ENCODE peak calls at places on chromosomes 3 and 15, in eight cellular contexts. F is Caco-2; R is astrocyte of the spinal cord; Z is lower leg skin; S is fibroblast of villous mesenchyme; N is psoas muscle; T is naive thymus-derived CD4-positive, alpha-beta T cell; W is choroid plexus epithelial cell. E is an unnamed sample.

GRCh38 chr3:141373768-141374526 is 5.6 kb downstream of the ZBTB38 start:
- DNase-seq in F (no peak), N (no peak), S (no peak), W (peak), T (no peak), R (peak), Z (no peak), E (no peak)

GRCh38 chr15:90839187-90840071 is 29.0 kb upstream of the FURIN start:
- DNase-seq in T (no peak), F (no peak), W (peak), S (no peak), Z (no peak), N (no peak), R (peak), E (peak)

GRCh38 chr3:62439176-62439813 is 65.9 kb upstream of the FEZF2 start:
- DNase-seq in W (no peak), Z (no peak), N (no peak), T (no peak), F (no peak), R (no peak), S (no peak), E (no peak)

GRCh38 chr15:74432968-74433591 is 678 bp downstream of the SEMA7A start:
- DNase-seq in S (no peak), N (no peak), Z (no peak), T (no peak), W (no peak), R (no peak), F (no peak), E (no peak)

GRCh38 chr15:68765602-68766368 is 54.9 kb downstream of the ANP32A start:
- DNase-seq in Z (no peak), R (no peak), W (no peak), T (no peak), F (no peak), S (no peak), N (no peak), E (no peak)

GRCh38 chr15:52227456-52227855 is 36.3 kb upstream of the GNB5 start:
- DNase-seq in F (peak), T (peak), R (peak), W (peak), N (no peak), S (peak), Z (peak), E (peak)

GRCh38 chr3:169659096-169659521 is 4.4 kb downstream of the MECOM start:
- DNase-seq in N (no peak), T (no peak), W (no peak), S (no peak), F (no peak), Z (no peak), R (no peak), E (no peak)

GRCh38 chr3:188832961-188833615 is 338.7 kb upstream of the TPRG1 start:
- DNase-seq in Z (peak), F (peak), S (peak), T (no peak), R (no peak), W (peak), N (no peak), E (no peak)

GRCh38 chr15:95284933-95285401 is 1045.5 kb upstream of the NR2F2 start:
- DNase-seq in W (peak), T (no peak), S (peak), R (peak), F (no peak), Z (no peak), N (no peak), E (peak)

GRCh38 chr3:4568831-4569230 is 75.7 kb downstream of the ITPR1 start:
- DNase-seq in Z (no peak), R (no peak), F (no peak), W (no peak), N (no peak), S (no peak), T (no peak), E (no peak)

GRCh38 chr15:42107483-42107882 is 13.1 kb upstream of the PLA2G4D start:
- DNase-seq in F (no peak), W (no peak), R (no peak), Z (no peak), S (no peak), T (no peak), N (no peak), E (peak)

GRCh38 chr15:31306426-31307269 is 20.0 kb upstream of the KLF13 start:
- DNase-seq in T (no peak), W (no peak), N (peak), Z (peak), R (peak), F (no peak), S (no peak), E (peak)

GRCh38 chr3:128487813-128488635 is 5.0 kb downstream of the GATA2 start:
- DNase-seq in S (peak), T (no peak), W (peak), Z (peak), F (peak), N (peak), R (peak), E (peak)
- H3K4me3 ChIP-seq in S (peak), T (peak), W (peak), Z (peak), F (peak), N (peak), R (peak), E (peak)

GRCh38 chr3:64225695-64226499 is 631 bp upstream of the PRICKLE2 start:
- DNase-seq in F (no peak), R (no peak), S (peak), W (peak), N (no peak), Z (no peak), T (no peak), E (no peak)
- H3K4me3 ChIP-seq in F (no peak), R (peak), S (peak), W (peak), N (peak), Z (no peak), T (no peak), E (no peak)

GRCh38 chr3:56189486-56189985 is 278.7 kb downstream of the ERC2 start:
- DNase-seq in N (no peak), T (no peak), F (no peak), S (no peak), W (no peak), R (no peak), Z (no peak), E (no peak)
- H3K4me3 ChIP-seq in N (no peak), T (no peak), F (no peak), S (no peak), W (no peak), R (no peak), Z (no peak), E (no peak)

GRCh38 chr15:55993111-55993803 is at the start of gene NEDD4:
- DNase-seq in R (peak), T (peak), N (peak), Z (peak), F (peak), S (peak), W (peak), E (peak)
- H3K4me3 ChIP-seq in R (peak), T (peak), N (peak), Z (peak), F (peak), S (peak), W (peak), E (peak)

DNA sequence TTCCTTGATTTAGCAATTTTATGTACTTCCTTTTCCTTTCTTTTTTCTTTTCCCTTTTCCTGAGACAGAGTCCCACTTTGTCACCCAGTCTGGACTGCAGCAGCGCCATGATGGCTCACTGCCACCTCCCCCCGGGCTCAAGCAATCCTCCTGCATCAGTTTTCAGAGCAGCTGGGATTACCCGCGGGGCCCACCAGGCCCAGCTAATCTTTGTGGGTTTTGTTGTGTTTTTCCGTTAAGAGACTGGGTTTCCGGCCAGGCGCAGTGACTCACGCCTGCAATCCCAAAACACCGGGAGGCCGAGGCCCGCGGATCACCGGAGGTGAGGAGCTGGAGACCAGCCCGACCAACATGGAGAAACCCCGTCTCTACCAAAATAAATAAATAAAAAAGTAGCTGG is 17.7 kb downstream of the GOLGA8S start:
- DNase-seq in F (no peak), N (no peak), R (peak), T (no peak), Z (no peak), W (peak), S (peak), E (peak)
- H3K4me3 ChIP-seq in F (no peak), N (no peak), R (no peak), T (no peak), Z (no peak), W (no peak), S (no peak), E (no peak)

GRCh38 chr3:17302774-17303173 is 418.0 kb downstream of the PLCL2 start:
- DNase-seq in S (peak), Z (no peak), F (no peak), R (peak), N (no peak), T (no peak), W (peak), E (no peak)
- H3K4me3 ChIP-seq in S (no peak), Z (no peak), F (no peak), R (no peak), N (no peak), T (no peak), W (no peak), E (no peak)

GRCh38 chr3:65734792-65735191 is 303.9 kb downstream of the MAGI1 start:
- DNase-seq in S (no peak), N (no peak), T (no peak), F (no peak), W (no peak), Z (no peak), R (no peak), E (no peak)
- H3K4me3 ChIP-seq in S (no peak), N (no peak), T (no peak), F (no peak), W (no peak), Z (no peak), R (no peak), E (no peak)

GRCh38 chr3:147940400-147940799 is 531.2 kb downstream of the ZIC1 start:
- DNase-seq in S (no peak), R (peak), N (no peak), T (no peak), W (peak), F (no peak), Z (no peak), E (no peak)
- H3K4me3 ChIP-seq in S (no peak), R (no peak), N (peak), T (no peak), W (no peak), F (no peak), Z (no peak), E (no peak)

DNA sequence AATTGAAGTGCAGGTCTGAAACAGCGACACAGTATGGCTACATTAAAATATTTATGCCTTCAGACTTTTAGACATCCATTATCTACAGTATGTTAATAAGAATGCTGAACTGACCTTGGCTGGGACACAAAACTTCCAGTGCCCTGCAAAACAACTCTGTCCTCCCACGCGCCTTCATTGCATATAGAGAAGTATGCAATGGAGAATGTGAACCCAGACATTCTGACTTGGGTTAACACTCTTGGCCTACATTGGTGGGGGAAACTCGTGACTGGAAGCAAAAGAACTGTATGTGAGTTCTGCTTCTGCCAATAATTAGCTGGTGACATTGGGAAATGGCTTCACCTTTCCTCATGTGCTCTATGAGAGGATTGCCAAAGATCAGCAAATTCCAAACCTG is 110.5 kb upstream of the SLC24A5 start:
- DNase-seq in W (peak), S (no peak), F (no peak), R (no peak), Z (no peak), N (no peak), T (no peak), E (no peak)
- H3K4me3 ChIP-seq in W (no peak), S (no peak), F (no peak), R (no peak), Z (no peak), N (no peak), T (no peak), E (no peak)

DNA sequence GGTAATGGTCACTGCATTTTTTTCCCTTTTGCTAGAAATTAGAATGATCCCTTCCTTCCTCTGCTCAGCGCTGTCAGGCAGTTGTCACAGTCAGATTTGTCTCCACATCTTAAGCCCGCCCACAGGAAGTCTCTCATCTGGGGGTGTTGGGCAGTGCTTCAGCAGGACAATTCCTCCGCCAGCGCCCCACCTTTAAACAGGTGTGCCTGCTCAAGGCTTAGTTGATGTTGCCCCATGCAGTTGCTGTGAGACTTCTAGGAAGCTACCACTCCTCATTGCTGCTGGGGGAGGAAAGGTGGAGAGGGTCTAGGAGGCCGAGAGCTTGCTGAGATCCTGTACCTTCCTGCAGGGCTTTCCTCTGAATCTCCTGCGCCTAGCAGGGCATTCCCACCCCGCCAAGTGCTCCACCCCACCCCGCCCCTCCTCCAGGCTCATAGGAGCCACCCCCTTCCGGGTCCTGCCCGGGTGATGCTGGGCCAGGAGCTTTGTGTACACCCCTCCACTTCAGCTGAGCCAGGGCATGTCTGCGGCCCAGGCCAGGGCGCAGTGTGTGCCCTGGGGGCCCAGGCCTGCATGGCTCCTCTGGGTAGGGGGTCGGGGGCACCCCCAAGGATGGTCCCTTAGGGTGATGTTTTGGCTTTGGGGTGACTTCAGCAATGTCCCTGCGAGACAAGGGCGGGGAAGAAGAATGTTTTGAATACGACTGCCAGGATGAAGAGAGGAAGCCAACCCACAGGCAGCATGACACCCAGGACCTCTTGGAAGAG is 68.7 kb downstream of the TRAK1 start:
- DNase-seq in N (peak), F (peak), T (peak), W (peak), Z (peak), R (no peak), S (no peak), E (no peak)
- H3K4me3 ChIP-seq in N (no peak), F (peak), T (peak), W (peak), Z (no peak), R (no peak), S (no peak), E (no peak)